ENCODE peak calls at places on chromosomes 3 and 15, in eight cellular contexts. One of them, this sample, is unnamed.

GRCh38 chr15:71716990-71717389 is 93.4 kb upstream of the NR2E3 start:
- DNase-seq in AG08396: peak
- DNase-seq in iris pigment epithelial cell: peak
- DNase-seq in HCEC 1CT: peak
- DNase-seq in GOT3: no peak
- DNase-seq in NCI-H460: no peak
- DNase-seq in stimulated activated CD8-positive, alpha-beta memory T cell treated with anti-CD3 and anti-CD28 coated beads, Interleukin-7, amount 100 ng/mL, for 1 hour: no peak
- DNase-seq in GM04504: no peak
- DNase-seq in this sample: peak

GRCh38 chr3:95177096-95177495 is 1114.2 kb downstream of the NSUN3 start:
- DNase-seq in GOT3: no peak
- DNase-seq in NCI-H460: no peak
- DNase-seq in AG08396: no peak
- DNase-seq in HCEC 1CT: no peak
- DNase-seq in iris pigment epithelial cell: no peak
- DNase-seq in GM04504: no peak
- DNase-seq in stimulated activated CD8-positive, alpha-beta memory T cell treated with anti-CD3 and anti-CD28 coated beads, Interleukin-7, amount 100 ng/mL, for 1 hour: no peak
- DNase-seq in this sample: no peak

GRCh38 chr3:12591456-12591855 is 34.6 kb downstream of the MKRN2 start:
- DNase-seq in GOT3: no peak
- DNase-seq in iris pigment epithelial cell: no peak
- DNase-seq in GM04504: no peak
- DNase-seq in stimulated activated CD8-positive, alpha-beta memory T cell treated with anti-CD3 and anti-CD28 coated beads, Interleukin-7, amount 100 ng/mL, for 1 hour: no peak
- DNase-seq in HCEC 1CT: no peak
- DNase-seq in NCI-H460: no peak
- DNase-seq in AG08396: no peak
- DNase-seq in this sample: no peak

GRCh38 chr3:9099711-9100110 is 136.4 kb upstream of the RAD18 start:
- DNase-seq in GM04504: no peak
- DNase-seq in NCI-H460: no peak
- DNase-seq in HCEC 1CT: no peak
- DNase-seq in stimulated activated CD8-positive, alpha-beta memory T cell treated with anti-CD3 and anti-CD28 coated beads, Interleukin-7, amount 100 ng/mL, for 1 hour: no peak
- DNase-seq in iris pigment epithelial cell: no peak
- DNase-seq in GOT3: no peak
- DNase-seq in AG08396: no peak
- DNase-seq in this sample: no peak

GRCh38 chr3:163043074-163043473 is 1546.5 kb downstream of the OTOL1 start:
- DNase-seq in HCEC 1CT: no peak
- DNase-seq in GOT3: no peak
- DNase-seq in iris pigment epithelial cell: peak
- DNase-seq in stimulated activated CD8-positive, alpha-beta memory T cell treated with anti-CD3 and anti-CD28 coated beads, Interleukin-7, amount 100 ng/mL, for 1 hour: no peak
- DNase-seq in AG08396: no peak
- DNase-seq in GM04504: no peak
- DNase-seq in NCI-H460: no peak
- DNase-seq in this sample: peak

GRCh38 chr3:182404031-182404430 is 389.3 kb upstream of the ATP11B start:
- DNase-seq in GM04504: no peak
- DNase-seq in AG08396: no peak
- DNase-seq in stimulated activated CD8-positive, alpha-beta memory T cell treated with anti-CD3 and anti-CD28 coated beads, Interleukin-7, amount 100 ng/mL, for 1 hour: no peak
- DNase-seq in HCEC 1CT: no peak
- DNase-seq in iris pigment epithelial cell: no peak
- DNase-seq in NCI-H460: no peak
- DNase-seq in GOT3: no peak
- DNase-seq in this sample: no peak

GRCh38 chr15:67018451-67018850 is 47.0 kb upstream of the SMAD3 start:
- DNase-seq in GM04504: no peak
- DNase-seq in AG08396: no peak
- DNase-seq in HCEC 1CT: no peak
- DNase-seq in GOT3: no peak
- DNase-seq in stimulated activated CD8-positive, alpha-beta memory T cell treated with anti-CD3 and anti-CD28 coated beads, Interleukin-7, amount 100 ng/mL, for 1 hour: no peak
- DNase-seq in NCI-H460: no peak
- DNase-seq in iris pigment epithelial cell: no peak
- DNase-seq in this sample: peak

GRCh38 chr3:190094201-190094718 is 26.4 kb downstream of the P3H2 start:
- DNase-seq in HCEC 1CT: peak
- DNase-seq in NCI-H460: no peak
- DNase-seq in iris pigment epithelial cell: peak
- DNase-seq in AG08396: no peak
- DNase-seq in stimulated activated CD8-positive, alpha-beta memory T cell treated with anti-CD3 and anti-CD28 coated beads, Interleukin-7, amount 100 ng/mL, for 1 hour: no peak
- DNase-seq in GOT3: no peak
- DNase-seq in GM04504: no peak
- DNase-seq in this sample: no peak

GRCh38 chr3:123089611-123090301 is 22.9 kb downstream of the PDIA5 start:
- DNase-seq in GOT3: no peak
- DNase-seq in iris pigment epithelial cell: no peak
- DNase-seq in NCI-H460: no peak
- DNase-seq in GM04504: no peak
- DNase-seq in HCEC 1CT: no peak
- DNase-seq in stimulated activated CD8-positive, alpha-beta memory T cell treated with anti-CD3 and anti-CD28 coated beads, Interleukin-7, amount 100 ng/mL, for 1 hour: no peak
- DNase-seq in AG08396: no peak
- DNase-seq in this sample: no peak

GRCh38 chr3:141578197-141578596 is 91.4 kb downstream of the RASA2 start:
- DNase-seq in stimulated activated CD8-positive, alpha-beta memory T cell treated with anti-CD3 and anti-CD28 coated beads, Interleukin-7, amount 100 ng/mL, for 1 hour: no peak
- DNase-seq in HCEC 1CT: peak
- DNase-seq in GOT3: no peak
- DNase-seq in GM04504: no peak
- DNase-seq in NCI-H460: no peak
- DNase-seq in iris pigment epithelial cell: peak
- DNase-seq in AG08396: peak
- DNase-seq in this sample: peak

GRCh38 chr3:190323241-190323617 is 983 bp upstream of the CLDN1 start:
- DNase-seq in HCEC 1CT: no peak
- DNase-seq in GOT3: no peak
- DNase-seq in AG08396: no peak
- DNase-seq in NCI-H460: no peak
- DNase-seq in stimulated activated CD8-positive, alpha-beta memory T cell treated with anti-CD3 and anti-CD28 coated beads, Interleukin-7, amount 100 ng/mL, for 1 hour: no peak
- DNase-seq in GM04504: no peak
- DNase-seq in iris pigment epithelial cell: no peak
- DNase-seq in this sample: peak

GRCh38 chr3:112811150-112811884 is 35.3 kb downstream of the CD200R1L start:
- DNase-seq in GOT3: peak
- DNase-seq in stimulated activated CD8-positive, alpha-beta memory T cell treated with anti-CD3 and anti-CD28 coated beads, Interleukin-7, amount 100 ng/mL, for 1 hour: no peak
- DNase-seq in iris pigment epithelial cell: peak
- DNase-seq in NCI-H460: no peak
- DNase-seq in GM04504: peak
- DNase-seq in AG08396: peak
- DNase-seq in HCEC 1CT: peak
- DNase-seq in this sample: peak

GRCh38 chr3:139355937-139356336 is 12.1 kb downstream of the MRPS22 start:
- DNase-seq in stimulated activated CD8-positive, alpha-beta memory T cell treated with anti-CD3 and anti-CD28 coated beads, Interleukin-7, amount 100 ng/mL, for 1 hour: no peak
- DNase-seq in NCI-H460: no peak
- DNase-seq in iris pigment epithelial cell: no peak
- DNase-seq in GOT3: no peak
- DNase-seq in GM04504: no peak
- DNase-seq in HCEC 1CT: no peak
- DNase-seq in AG08396: no peak
- DNase-seq in this sample: no peak

GRCh38 chr3:128541246-128541645 is 48.2 kb upstream of the GATA2 start:
- DNase-seq in GM04504: no peak
- DNase-seq in HCEC 1CT: no peak
- DNase-seq in AG08396: no peak
- DNase-seq in stimulated activated CD8-positive, alpha-beta memory T cell treated with anti-CD3 and anti-CD28 coated beads, Interleukin-7, amount 100 ng/mL, for 1 hour: no peak
- DNase-seq in GOT3: no peak
- DNase-seq in iris pigment epithelial cell: no peak
- DNase-seq in NCI-H460: no peak
- DNase-seq in this sample: no peak

GRCh38 chr15:83305696-83306291 is 21.3 kb upstream of the BNC1 start:
- DNase-seq in HCEC 1CT: no peak
- DNase-seq in iris pigment epithelial cell: no peak
- DNase-seq in stimulated activated CD8-positive, alpha-beta memory T cell treated with anti-CD3 and anti-CD28 coated beads, Interleukin-7, amount 100 ng/mL, for 1 hour: no peak
- DNase-seq in AG08396: no peak
- DNase-seq in NCI-H460: no peak
- DNase-seq in GOT3: no peak
- DNase-seq in GM04504: no peak
- DNase-seq in this sample: no peak

GRCh38 chr3:186024210-186024609 is 84.7 kb downstream of the ETV5 start:
- DNase-seq in stimulated activated CD8-positive, alpha-beta memory T cell treated with anti-CD3 and anti-CD28 coated beads, Interleukin-7, amount 100 ng/mL, for 1 hour: no peak
- DNase-seq in GM04504: peak
- DNase-seq in HCEC 1CT: no peak
- DNase-seq in GOT3: no peak
- DNase-seq in AG08396: no peak
- DNase-seq in iris pigment epithelial cell: no peak
- DNase-seq in NCI-H460: no peak
- DNase-seq in this sample: no peak

GRCh38 chr3:134466366-134466765 is 19.4 kb downstream of the ANAPC13 start:
- DNase-seq in HCEC 1CT: no peak
- DNase-seq in GM04504: no peak
- DNase-seq in NCI-H460: no peak
- DNase-seq in GOT3: no peak
- DNase-seq in AG08396: no peak
- DNase-seq in stimulated activated CD8-positive, alpha-beta memory T cell treated with anti-CD3 and anti-CD28 coated beads, Interleukin-7, amount 100 ng/mL, for 1 hour: no peak
- DNase-seq in iris pigment epithelial cell: no peak
- DNase-seq in this sample: no peak

GRCh38 chr15:71753346-71753745 is 57.0 kb upstream of the NR2E3 start:
- DNase-seq in GM04504: no peak
- DNase-seq in iris pigment epithelial cell: peak
- DNase-seq in GOT3: no peak
- DNase-seq in NCI-H460: no peak
- DNase-seq in HCEC 1CT: peak
- DNase-seq in AG08396: no peak
- DNase-seq in stimulated activated CD8-positive, alpha-beta memory T cell treated with anti-CD3 and anti-CD28 coated beads, Interleukin-7, amount 100 ng/mL, for 1 hour: no peak
- DNase-seq in this sample: peak

GRCh38 chr3:42476225-42477160 is 25.9 kb upstream of the VIPR1 start:
- DNase-seq in GOT3: no peak
- DNase-seq in iris pigment epithelial cell: no peak
- DNase-seq in GM04504: no peak
- DNase-seq in HCEC 1CT: no peak
- DNase-seq in AG08396: no peak
- DNase-seq in stimulated activated CD8-positive, alpha-beta memory T cell treated with anti-CD3 and anti-CD28 coated beads, Interleukin-7, amount 100 ng/mL, for 1 hour: no peak
- DNase-seq in NCI-H460: no peak
- DNase-seq in this sample: no peak

GRCh38 chr3:171810278-171811058 is at the start of gene PLD1:
- DNase-seq in iris pigment epithelial cell: peak
- DNase-seq in GOT3: no peak
- DNase-seq in AG08396: peak
- DNase-seq in GM04504: peak
- DNase-seq in NCI-H460: peak
- DNase-seq in HCEC 1CT: peak
- DNase-seq in stimulated activated CD8-positive, alpha-beta memory T cell treated with anti-CD3 and anti-CD28 coated beads, Interleukin-7, amount 100 ng/mL, for 1 hour: no peak
- DNase-seq in this sample: no peak

GRCh38 chr3:179750720-179751328 is 98.0 kb downstream of the USP13 start:
- DNase-seq in HCEC 1CT: peak
- DNase-seq in stimulated activated CD8-positive, alpha-beta memory T cell treated with anti-CD3 and anti-CD28 coated beads, Interleukin-7, amount 100 ng/mL, for 1 hour: no peak
- DNase-seq in NCI-H460: peak
- DNase-seq in iris pigment epithelial cell: peak
- DNase-seq in GOT3: no peak
- DNase-seq in GM04504: peak
- DNase-seq in AG08396: peak
- DNase-seq in this sample: peak

GRCh38 chr3:25532763-25533162 is 104.7 kb downstream of the RARB start:
- DNase-seq in GOT3: no peak
- DNase-seq in GM04504: no peak
- DNase-seq in HCEC 1CT: no peak
- DNase-seq in NCI-H460: no peak
- DNase-seq in AG08396: no peak
- DNase-seq in stimulated activated CD8-positive, alpha-beta memory T cell treated with anti-CD3 and anti-CD28 coated beads, Interleukin-7, amount 100 ng/mL, for 1 hour: no peak
- DNase-seq in iris pigment epithelial cell: peak
- DNase-seq in this sample: peak

GRCh38 chr3:189941679-189942078 is 179.0 kb downstream of the P3H2 start:
- DNase-seq in NCI-H460: no peak
- DNase-seq in stimulated activated CD8-positive, alpha-beta memory T cell treated with anti-CD3 and anti-CD28 coated beads, Interleukin-7, amount 100 ng/mL, for 1 hour: no peak
- DNase-seq in AG08396: no peak
- DNase-seq in iris pigment epithelial cell: peak
- DNase-seq in GOT3: no peak
- DNase-seq in GM04504: no peak
- DNase-seq in HCEC 1CT: peak
- DNase-seq in this sample: peak

This sample was measured in LHCN-M2.